ENCODE peak calls at places on chromosomes 7 and 10, in eight cellular contexts. I, V, C, R, F, Z, U and M are unnamed samples.

GRCh38 chr7:141012044-141012685 is 2.6 kb downstream of the MRPS33 start:
- DNase-seq in I (peak), V (peak), C (peak), R (peak), F (peak), Z (peak), U (peak), M (no peak)

GRCh38 chr10:18737236-18737635 is 78.0 kb downstream of the ARL5B start:
- DNase-seq in I (no peak), V (no peak), C (no peak), R (no peak), F (no peak), Z (no peak), U (no peak), M (no peak)

GRCh38 chr10:75035975-75036708 is 75.3 kb upstream of the SAMD8 start:
- DNase-seq in I (no peak), V (no peak), C (no peak), R (no peak), F (no peak), Z (no peak), U (no peak), M (no peak)

GRCh38 chr10:69571618-69572158 is 1.5 kb downstream of the NEUROG3 start:
- DNase-seq in I (no peak), V (no peak), C (no peak), R (no peak), F (no peak), Z (no peak), U (no peak), M (no peak)

GRCh38 chr7:30162622-30163124 is 27.9 kb downstream of the MTURN start:
- DNase-seq in I (no peak), V (no peak), C (no peak), R (no peak), F (peak), Z (peak), U (no peak), M (no peak)

GRCh38 chr10:131691481-131692090 is 209.2 kb upstream of the PPP2R2D start:
- DNase-seq in I (no peak), V (no peak), C (no peak), R (no peak), F (no peak), Z (no peak), U (no peak), M (peak)

GRCh38 chr7:156220701-156221100 is 408.4 kb upstream of the SHH start:
- DNase-seq in I (no peak), V (no peak), C (no peak), R (no peak), F (no peak), Z (no peak), U (no peak), M (no peak)

GRCh38 chr7:4683884-4684565 is 1.9 kb downstream of the FOXK1 start:
- DNase-seq in I (peak), V (peak), C (peak), R (no peak), F (peak), Z (peak), U (peak), M (no peak)

GRCh38 chr7:139936760-139937310 is 107.8 kb downstream of the TBXAS1 start:
- DNase-seq in I (no peak), V (no peak), C (no peak), R (no peak), F (no peak), Z (no peak), U (no peak), M (no peak)

GRCh38 chr7:135645296-135645904 is 16.9 kb upstream of the STMP1 start:
- DNase-seq in I (no peak), V (no peak), C (no peak), R (no peak), F (peak), Z (peak), U (no peak), M (no peak)

GRCh38 chr10:18523025-18523424 is 128.4 kb downstream of the NSUN6 start:
- DNase-seq in I (no peak), V (no peak), C (no peak), R (no peak), F (no peak), Z (no peak), U (no peak), M (no peak)

GRCh38 chr7:2451171-2452073 is 24.8 kb downstream of the GRIFIN start:
- DNase-seq in I (peak), V (peak), C (peak), R (peak), F (peak), Z (peak), U (peak), M (no peak)

GRCh38 chr10:127977368-127978009 is 70.6 kb downstream of the PTPRE start:
- DNase-seq in I (no peak), V (no peak), C (no peak), R (no peak), F (peak), Z (peak), U (no peak), M (no peak)

GRCh38 chr7:67625257-67625713 is 628.7 kb downstream of the TYW1 start:
- DNase-seq in I (no peak), V (peak), C (peak), R (peak), F (peak), Z (peak), U (no peak), M (no peak)

GRCh38 chr10:36313142-36313541 is 671.0 kb upstream of the FZD8 start:
- DNase-seq in I (no peak), V (no peak), C (no peak), R (no peak), F (no peak), Z (no peak), U (no peak), M (no peak)